ENCODE peak calls at places on chromosomes 13 and 19, in eight cellular contexts. Y is GM03348; M is T-helper 22 cell; V is fibroblast of pulmonary artery; X is GM13977; I is stimulated activated CD4-positive, alpha-beta T cell treated with anti-CD3 and anti-CD28 coated beads, Interleukin-1b, Interleukin-23, amount 100 ng/mL, for 4 hours; J is amniotic epithelial cell; W is anterior cingulate cortex. A is an unnamed sample.
A peak's percentile ranks its signal among the peaks of the same experiment; 100 is the strongest.

GRCh38 chr13:100608906-100609305 is 20.3 kb upstream of the GGACT start:
- DNase-seq in Y (no peak), W (no peak), I (no peak), J (no peak), M (no peak), V (peak; percentile 22), X (peak; percentile 78), A (peak; percentile 34)

GRCh38 chr19:8610041-8610927 is at the start of gene ADAMTS10:
- DNase-seq in V (peak; percentile 39), I (peak; percentile 14), W (no peak), Y (peak; percentile 71), X (peak; percentile 72), M (peak; percentile 10), J (peak; percentile 43), A (peak; percentile 52)

GRCh38 chr19:7874080-7874856 is at the start of gene PRR36:
- DNase-seq in Y (no peak), J (no peak), M (no peak), I (no peak), V (no peak), X (no peak), W (peak; percentile 16), A (peak; percentile 29)

GRCh38 chr19:13665125-13665903 is 99.0 kb upstream of the MRI1 start:
- DNase-seq in W (no peak), J (no peak), X (no peak), M (no peak), Y (no peak), I (no peak), V (no peak), A (no peak)

GRCh38 chr19:47713046-47714021 is at the start of gene EHD2:
- DNase-seq in I (peak; percentile 18), M (no peak), Y (peak; percentile 97), J (peak; percentile 51), W (no peak), V (peak; percentile 84), X (peak; percentile 72), A (peak; percentile 81)

GRCh38 chr13:22940090-22940710 is 240.6 kb upstream of the SGCG start:
- DNase-seq in M (no peak), I (no peak), W (no peak), J (no peak), Y (no peak), X (no peak), V (no peak), A (no peak)

GRCh38 chr19:34962281-34962944 is 1.6 kb downstream of the ZNF792 start:
- DNase-seq in W (no peak), M (peak; percentile 20), X (no peak), J (peak; percentile 36), I (no peak), Y (no peak), V (peak; percentile 46), A (peak; percentile 35)

GRCh38 chr13:114113961-114114360 is 18.5 kb downstream of the RASA3 start:
- DNase-seq in J (no peak), X (no peak), M (no peak), V (no peak), Y (no peak), I (no peak), W (no peak), A (no peak)

GRCh38 chr19:48513289-48514122 is 1.9 kb upstream of the LMTK3 start:
- DNase-seq in I (no peak), M (peak; percentile 62), X (peak; percentile 88), W (peak; percentile 60), Y (peak; percentile 66), J (peak; percentile 76), V (peak; percentile 72), A (peak; percentile 74)

GRCh38 chr19:43519436-43520088 is 7.4 kb downstream of the ETHE1 start:
- DNase-seq in W (no peak), I (peak; percentile 79), M (peak; percentile 60), X (peak; percentile 70), J (peak; percentile 92), Y (peak; percentile 85), V (peak; percentile 92), A (peak; percentile 96)

GRCh38 chr13:40389081-40389641 is 277.3 kb downstream of the FOXO1 start:
- DNase-seq in M (no peak), V (no peak), W (no peak), I (peak; percentile 35), J (no peak), Y (no peak), X (no peak), A (peak; percentile 28)

GRCh38 chr19:14530005-14530348 is 583 bp downstream of the TECR start:
- DNase-seq in J (no peak), Y (peak; percentile 28), I (no peak), V (no peak), M (no peak), X (no peak), W (no peak), A (no peak)

A was measured in choroid plexus epithelial cell.